ENCODE peak calls at places on chromosome 2, in six cellular contexts. Q, T, S, N, G and R are unnamed samples. For H3K9me3, the result is how much of the 10 kb centered on the place peaks cover.

GRCh38 chr2:53970095-53970897 is 497 bp downstream of the PSME4 start:
- DNase-seq in Q (peak), T (peak), S (peak), N (peak), G (no peak), R (no peak)

GRCh38 chr2:74149249-74149530 is 1.5 kb upstream of the BOLA3 start:
- DNase-seq in Q (no peak), T (no peak), S (no peak), N (no peak), G (no peak), R (no peak)

GRCh38 chr2:63054812-63055509 is 4.3 kb downstream of the OTX1 start:
- DNase-seq in Q (no peak), T (peak), S (no peak), N (no peak), G (no peak), R (no peak)

GRCh38 chr2:42984617-42985016 is 192.2 kb upstream of the HAAO start:
- DNase-seq in Q (no peak), T (peak), S (no peak), N (no peak), G (peak), R (no peak)

GRCh38 chr2:223979730-223980396 is 22.6 kb downstream of the MRPL44 start:
- DNase-seq in Q (no peak), T (no peak), S (no peak), N (no peak), G (no peak), R (no peak)

GRCh38 chr2:37764739-37765138 is 93.3 kb upstream of the CDC42EP3 start:
- DNase-seq in Q (no peak), T (no peak), S (no peak), N (no peak), G (no peak), R (no peak)

GRCh38 chr2:216553093-216553478 is 54.4 kb downstream of the RPL37A start:
- DNase-seq in Q (no peak), T (no peak), S (no peak), N (no peak), G (no peak), R (no peak)

GRCh38 chr2:67873916-67874315 is 188.9 kb downstream of the C1D start:
- DNase-seq in Q (no peak), T (no peak), S (no peak), N (no peak), G (no peak), R (no peak)

GRCh38 chr2:12718662-12719399 is 2.1 kb downstream of the TRIB2 start:
- DNase-seq in Q (no peak), T (peak), S (no peak), N (peak), G (no peak), R (no peak)

GRCh38 chr2:33437297-33437696 is 39.2 kb upstream of the RASGRP3 start:
- DNase-seq in Q (no peak), T (no peak), S (no peak), N (peak), G (no peak), R (no peak)

GRCh38 chr2:168244318-168244717 is 3.1 kb downstream of the STK39 start:
- DNase-seq in Q (peak), T (no peak), S (no peak), N (peak), G (no peak), R (no peak)

GRCh38 chr2:224173882-224174415 is 134.9 kb upstream of the SERPINE2 start:
- DNase-seq in Q (peak), T (no peak), S (no peak), N (no peak), G (no peak), R (no peak)

GRCh38 chr2:23453936-23454460 is 69.0 kb downstream of the KLHL29 start:
- DNase-seq in Q (no peak), T (no peak), S (no peak), N (no peak), G (no peak), R (no peak)

GRCh38 chr2:220931491-220931890 is 640.6 kb downstream of the EPHA4 start:
- DNase-seq in Q (no peak), T (no peak), S (no peak), N (no peak), G (no peak), R (peak)

GRCh38 chr2:36338827-36339145 is 16.8 kb upstream of the CRIM1 start:
- DNase-seq in Q (no peak), T (no peak), S (no peak), N (no peak), G (no peak), R (no peak)

GRCh38 chr2:172244419-172245130 is 141.9 kb upstream of the DLX2 start:
- DNase-seq in Q (no peak), T (no peak), S (no peak), N (peak), G (no peak), R (no peak)

GRCh38 chr2:234497592-234498023 is 727 bp upstream of the ARL4C start:
- DNase-seq in Q (no peak), T (no peak), S (no peak), N (no peak), G (no peak), R (no peak)

GRCh38 chr2:71690876-71691275 is 237.5 kb downstream of the DYSF start:
- DNase-seq in Q (no peak), T (no peak), S (no peak), N (no peak), G (peak), R (no peak)

GRCh38 chr2:97951155-97951670 is 44.5 kb downstream of the TMEM131 start:
- DNase-seq in Q (no peak), T (no peak), S (no peak), N (no peak), G (no peak), R (no peak)

GRCh38 chr2:220556658-220557057 is 929.2 kb downstream of the SLC4A3 start:
- DNase-seq in Q (peak), T (no peak), S (no peak), N (peak), G (no peak), R (no peak)

GRCh38 chr2:45316576-45317338 is 294.3 kb downstream of the SRBD1 start:
- DNase-seq in Q (no peak), T (no peak), S (no peak), N (no peak), G (no peak), R (no peak)

GRCh38 chr2:212845941-212846340 is 305.5 kb downstream of the IKZF2 start:
- DNase-seq in Q (no peak), T (no peak), S (no peak), N (peak), G (no peak), R (no peak)

GRCh38 chr2:16395601-16396000 is 270.0 kb downstream of the CYRIA start:
- DNase-seq in Q (no peak), T (no peak), S (no peak), N (no peak), G (no peak), R (no peak)

GRCh38 chr2:240567872-240568677 is at the start of gene RNPEPL1:
- DNase-seq in Q (peak), T (peak), S (peak), N (peak), G (peak), R (no peak)

GRCh38 chr2:157990173-157990572 is 111.5 kb upstream of the UPP2 start:
- DNase-seq in Q (peak), T (peak), S (no peak), N (no peak), G (no peak), R (no peak)

GRCh38 chr2:237699870-237700582 is 72.6 kb downstream of the LRRFIP1 start:
- DNase-seq in Q (no peak), T (no peak), S (no peak), N (no peak), G (peak), R (no peak)

GRCh38 chr2:62663443-62663842 is 42.1 kb upstream of the EHBP1 start:
- DNase-seq in Q (no peak), T (peak), S (no peak), N (peak), G (no peak), R (no peak)

GRCh38 chr2:667332-668000 is 9.7 kb downstream of the TMEM18 start:
- DNase-seq in Q (peak), T (peak), S (no peak), N (peak), G (no peak), R (no peak)

GRCh38 chr2:236787885-236788284 is 218.3 kb downstream of the ACKR3 start:
- DNase-seq in Q (no peak), T (no peak), S (no peak), N (no peak), G (no peak), R (no peak)

GRCh38 chr2:184192664-184193063 is 405.7 kb upstream of the ZNF804A start:
- DNase-seq in Q (no peak), T (no peak), S (no peak), N (no peak), G (no peak), R (no peak)

GRCh38 chr2:205002390-205002789 is 457.1 kb downstream of the PARD3B start:
- DNase-seq in Q (no peak), T (no peak), S (no peak), N (no peak), G (no peak), R (no peak)

DNA sequence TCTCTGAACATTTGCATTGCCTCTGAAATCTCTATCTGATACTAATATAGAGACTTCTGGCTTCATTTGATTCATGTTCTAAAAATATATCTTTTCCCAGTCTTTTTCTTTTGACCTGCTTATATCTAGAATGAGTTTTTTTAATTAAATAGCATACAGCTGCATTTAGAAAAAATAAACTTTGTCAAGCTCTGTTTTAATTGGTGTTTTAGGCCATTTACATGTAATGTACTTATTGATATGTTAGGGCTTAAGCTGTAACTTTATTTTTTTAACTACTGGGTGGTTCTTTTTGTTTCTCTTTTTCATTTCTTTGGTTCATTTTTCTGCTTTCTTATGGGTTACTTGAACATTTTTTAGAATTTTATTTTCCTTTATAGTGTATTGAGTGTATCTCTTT is 54.9 kb downstream of the CCDC138 start:
- DNase-seq in Q (no peak), T (no peak), S (no peak), N (no peak), G (no peak), R (no peak)
- H3K9me3 ChIP-seq in Q (under half), T (under half), S (under half), N (under half), G (under half), R (under half)

GRCh38 chr2:238894950-238895298 is 47.0 kb downstream of the TWIST2 start:
- DNase-seq in Q (no peak), T (no peak), S (no peak), N (no peak), G (no peak), R (no peak)
- H3K9me3 ChIP-seq in Q (under half), T (under half), S (under half), N (under half), G (under half), R (under half)

DNA sequence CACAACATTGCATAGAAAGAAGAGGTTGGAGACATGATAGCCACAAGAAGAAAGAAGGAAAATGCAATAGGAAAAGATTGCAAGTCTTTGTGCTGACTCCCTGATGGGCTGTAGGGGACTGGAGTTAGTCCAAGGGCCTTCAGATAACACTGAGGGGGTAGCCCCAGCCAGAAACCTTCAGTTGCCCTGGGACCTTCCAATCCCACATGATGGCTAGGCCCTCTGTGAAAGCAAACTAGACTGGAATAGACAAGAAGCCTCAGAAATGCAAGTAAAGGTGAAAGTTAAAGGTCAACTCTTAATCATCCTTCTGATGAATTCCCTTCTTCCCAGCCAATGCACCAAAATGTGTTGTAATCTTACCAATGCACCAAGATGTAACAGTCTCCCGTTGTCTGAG is 19.2 kb downstream of the CMPK2 start:
- DNase-seq in Q (no peak), T (no peak), S (no peak), N (no peak), G (no peak), R (no peak)
- H3K9me3 ChIP-seq in Q (half or more), T (under half), S (under half), N (under half), G (half or more), R (half or more)

GRCh38 chr2:6283259-6283658 is 582.4 kb downstream of the CMPK2 start:
- DNase-seq in Q (no peak), T (no peak), S (no peak), N (no peak), G (no peak), R (no peak)
- H3K9me3 ChIP-seq in Q (under half), T (under half), S (under half), N (under half), G (under half), R (under half)

DNA sequence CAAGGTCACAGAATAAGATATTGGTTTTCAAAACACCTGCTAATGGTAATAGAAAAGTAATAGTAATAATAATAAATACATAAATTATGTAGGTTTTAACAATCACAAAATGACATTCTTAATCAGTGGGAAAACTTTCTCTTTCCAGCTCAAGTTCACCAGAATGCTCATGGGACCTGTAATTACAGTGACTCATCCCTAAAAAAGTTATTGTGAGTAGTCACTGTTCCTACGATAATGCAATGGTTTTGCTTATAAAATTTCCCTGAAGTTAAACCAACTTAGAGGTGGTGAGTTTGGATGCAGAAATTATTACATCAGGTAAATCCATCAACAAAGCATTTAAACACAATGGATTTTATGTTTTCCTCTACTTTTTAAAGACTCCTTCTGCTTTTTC is 502.3 kb downstream of the PID1 start:
- DNase-seq in Q (peak), T (no peak), S (no peak), N (peak), G (no peak), R (no peak)
- H3K9me3 ChIP-seq in Q (under half), T (under half), S (under half), N (under half), G (under half), R (under half)

GRCh38 chr2:239522740-239523119 is 121.9 kb upstream of the HDAC4 start:
- DNase-seq in Q (no peak), T (no peak), S (no peak), N (no peak), G (no peak), R (no peak)

GRCh38 chr2:239523147-239523943 is 122.5 kb upstream of the HDAC4 start:
- DNase-seq in Q (no peak), T (no peak), S (no peak), N (no peak), G (no peak), R (no peak)

GRCh38 chr2:239522002-239522739 is 121.4 kb upstream of the HDAC4 start:
- DNase-seq in Q (no peak), T (no peak), S (no peak), N (no peak), G (no peak), R (no peak)

GRCh38 chr2:239526038-239526437 is 125.2 kb upstream of the HDAC4 start:
- DNase-seq in Q (no peak), T (no peak), S (no peak), N (no peak), G (no peak), R (no peak)

DNA sequence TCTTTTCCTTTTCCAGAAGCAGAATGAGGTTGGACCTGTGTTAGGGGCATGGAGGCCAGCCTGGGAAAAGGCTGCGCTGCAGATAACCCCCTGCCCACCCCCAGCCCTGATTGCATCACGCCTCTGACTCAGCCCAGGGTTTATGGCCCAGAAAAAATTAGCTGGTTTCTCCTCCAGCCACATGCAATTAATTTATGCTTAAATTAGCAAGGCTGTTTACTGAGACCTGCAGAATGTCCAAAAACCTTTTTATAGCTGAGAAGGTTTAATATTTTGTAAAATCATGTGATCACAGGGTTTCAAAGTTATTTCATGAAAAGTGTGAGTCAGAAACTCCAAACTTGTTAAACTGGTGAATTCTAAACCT is 123.1 kb upstream of the HDAC4 start:
- DNase-seq in Q (no peak), T (no peak), S (no peak), N (no peak), G (no peak), R (no peak)
- H3K9me3 ChIP-seq in Q (under half), T (under half), S (under half), N (under half), G (under half), R (under half)

DNA sequence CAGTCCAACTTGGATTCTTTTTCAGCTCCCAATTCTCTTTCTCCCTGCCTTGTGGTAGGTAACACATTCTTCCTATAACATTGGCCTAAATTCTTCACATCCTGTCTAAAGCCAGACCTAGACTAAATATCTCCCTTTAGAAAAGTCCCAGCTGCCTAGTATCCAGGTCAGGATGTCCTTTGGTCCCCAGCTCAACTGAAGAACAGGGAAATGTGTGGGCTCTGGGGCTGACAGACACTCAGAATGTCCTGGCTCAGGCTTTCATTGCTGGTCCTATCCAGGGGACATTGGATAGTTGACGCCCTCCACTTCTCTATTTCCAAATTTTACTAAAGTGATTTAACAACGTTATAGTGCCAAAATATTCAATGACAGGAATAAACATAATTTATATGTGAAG is 219.3 kb downstream of the PID1 start:
- DNase-seq in Q (no peak), T (no peak), S (no peak), N (no peak), G (no peak), R (no peak)
- H3K9me3 ChIP-seq in Q (under half), T (under half), S (under half), N (under half), G (under half), R (under half)

GRCh38 chr2:2703127-2703526 is 372.1 kb upstream of the MYT1L start:
- DNase-seq in Q (no peak), T (no peak), S (no peak), N (no peak), G (no peak), R (no peak)

GRCh38 chr2:2702385-2702784 is 371.3 kb upstream of the MYT1L start:
- DNase-seq in Q (no peak), T (no peak), S (no peak), N (no peak), G (no peak), R (no peak)

GRCh38 chr2:2704380-2705093 is 373.5 kb upstream of the MYT1L start:
- DNase-seq in Q (no peak), T (no peak), S (no peak), N (no peak), G (no peak), R (no peak)

GRCh38 chr2:2701813-2702212 is 370.7 kb upstream of the MYT1L start:
- DNase-seq in Q (no peak), T (no peak), S (no peak), N (no peak), G (no peak), R (no peak)

GRCh38 chr2:2703792-2704191 is 372.7 kb upstream of the MYT1L start:
- DNase-seq in Q (no peak), T (no peak), S (no peak), N (no peak), G (no peak), R (no peak)
- H3K9me3 ChIP-seq in Q (under half), T (under half), S (under half), N (under half), G (under half), R (under half)

DNA sequence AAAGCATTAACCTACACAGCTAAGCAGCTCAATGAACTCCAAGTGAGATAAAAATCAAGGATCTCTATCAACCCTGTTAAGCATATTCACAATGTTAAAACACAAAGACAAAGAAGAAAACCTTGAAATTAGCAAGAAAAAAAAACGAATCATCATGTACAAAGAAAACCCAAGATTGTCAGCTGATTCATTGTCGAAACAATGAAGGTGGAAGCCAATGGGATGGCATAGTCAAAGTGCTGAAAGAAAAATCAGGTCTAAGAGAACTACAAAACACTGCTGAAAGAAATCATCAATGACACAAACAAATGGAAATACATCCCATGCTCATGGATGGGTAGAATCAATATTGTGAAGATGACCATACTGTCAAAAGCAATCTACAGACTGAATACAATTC is 32.5 kb downstream of the NMS start:
- DNase-seq in Q (no peak), T (no peak), S (no peak), N (no peak), G (no peak), R (no peak)
- H3K9me3 ChIP-seq in Q (under half), T (under half), S (under half), N (under half), G (under half), R (under half)